ENCODE peak calls at places on chromosomes 6 and 20, in seven cellular contexts. A is PC-3, V is upper lobe of right lung, C is kidney epithelial cell, W is MCF 10A, M is BJ, D is foreskin keratinocyte. X is an unnamed sample.
A peak's percentile ranks its signal among the peaks of the same experiment; 100 is the strongest.

GRCh38 chr6:169216830-169217229 is 36.8 kb downstream of the THBS2 start:
- DNase-seq in A (no peak), V (no peak), C (no peak), W (no peak), M (no peak), D (no peak), X (no peak)

GRCh38 chr6:155301867-155302266 is 12.4 kb downstream of the TFB1M start:
- DNase-seq in A (no peak), V (no peak), C (no peak), W (no peak), M (no peak), D (no peak), X (peak; percentile 26)

GRCh38 chr6:152721956-152722355 is 24.3 kb downstream of the MYCT1 start:
- DNase-seq in A (no peak), V (no peak), C (no peak), W (no peak), M (no peak), D (no peak), X (peak; percentile 36)

GRCh38 chr6:41901882-41902519 is 6.8 kb upstream of the USP49 start:
- DNase-seq in A (peak; percentile 49), V (no peak), C (no peak), W (peak; percentile 45), M (no peak), D (no peak), X (peak; percentile 34)

GRCh38 chr20:33162753-33163152 is 5.2 kb upstream of the BPIFA2 start:
- DNase-seq in A (no peak), V (no peak), C (no peak), W (no peak), M (no peak), D (no peak), X (no peak)

GRCh38 chr6:165573671-165574070 is 89.4 kb downstream of the PDE10A start:
- DNase-seq in A (peak; percentile 67), V (no peak), C (no peak), W (peak; percentile 65), M (no peak), D (no peak), X (peak; percentile 99)

GRCh38 chr20:53707341-53708102 is 113.9 kb upstream of the ZNF217 start:
- DNase-seq in A (peak; percentile 35), V (no peak), C (no peak), W (no peak), M (peak; percentile 9), D (no peak), X (peak; percentile 46)

GRCh38 chr6:33206864-33207568 is 1.3 kb upstream of the RING1 start:
- DNase-seq in A (peak; percentile 76), V (no peak), C (no peak), W (no peak), M (no peak), D (no peak), X (peak; percentile 60)

GRCh38 chr20:60055740-60056139 is 97.5 kb downstream of the CDH26 start:
- DNase-seq in A (no peak), V (peak; percentile 81), C (no peak), W (no peak), M (no peak), D (no peak), X (peak; percentile 20)

GRCh38 chr20:37615507-37616425 is 78.1 kb upstream of the CTNNBL1 start:
- DNase-seq in A (peak; percentile 83), V (no peak), C (no peak), W (peak; percentile 54), M (no peak), D (peak; percentile 13), X (peak; percentile 46)

GRCh38 chr20:53739799-53740785 is 146.5 kb upstream of the ZNF217 start:
- DNase-seq in A (peak; percentile 68), V (no peak), C (no peak), W (no peak), M (no peak), D (peak; percentile 27), X (peak; percentile 35)

GRCh38 chr6:132683543-132683942 is 24.6 kb upstream of the TAAR1 start:
- DNase-seq in A (peak; percentile 70), V (no peak), C (peak; percentile 18), W (peak; percentile 85), M (peak; percentile 16), D (peak; percentile 81), X (peak; percentile 79)

GRCh38 chr20:24670981-24671380 is 201.6 kb downstream of the SYNDIG1 start:
- DNase-seq in A (no peak), V (peak; percentile 44), C (no peak), W (no peak), M (no peak), D (no peak), X (no peak)

GRCh38 chr20:58700121-58700780 is 7.7 kb downstream of the NPEPL1 start:
- DNase-seq in A (no peak), V (no peak), C (no peak), W (no peak), M (no peak), D (no peak), X (no peak)

GRCh38 chr6:135165031-135165430 is 16.1 kb upstream of the MYB start:
- DNase-seq in A (no peak), V (no peak), C (no peak), W (no peak), M (no peak), D (no peak), X (no peak)

GRCh38 chr20:49284818-49285217 is 7.0 kb upstream of the ZNFX1 start:
- DNase-seq in A (no peak), V (no peak), C (no peak), W (no peak), M (no peak), D (no peak), X (no peak)

GRCh38 chr20:53276143-53276542 is 304.0 kb downstream of the TSHZ2 start:
- DNase-seq in A (no peak), V (no peak), C (no peak), W (peak; percentile 1), M (no peak), D (no peak), X (no peak)

GRCh38 chr6:155327326-155328073 is 13.2 kb upstream of the TFB1M start:
- DNase-seq in A (peak; percentile 65), V (no peak), C (no peak), W (peak; percentile 47), M (no peak), D (no peak), X (peak; percentile 86)

GRCh38 chr6:13763740-13764381 is 50.5 kb downstream of the MCUR1 start:
- DNase-seq in A (no peak), V (no peak), C (no peak), W (no peak), M (no peak), D (no peak), X (no peak)

DNA sequence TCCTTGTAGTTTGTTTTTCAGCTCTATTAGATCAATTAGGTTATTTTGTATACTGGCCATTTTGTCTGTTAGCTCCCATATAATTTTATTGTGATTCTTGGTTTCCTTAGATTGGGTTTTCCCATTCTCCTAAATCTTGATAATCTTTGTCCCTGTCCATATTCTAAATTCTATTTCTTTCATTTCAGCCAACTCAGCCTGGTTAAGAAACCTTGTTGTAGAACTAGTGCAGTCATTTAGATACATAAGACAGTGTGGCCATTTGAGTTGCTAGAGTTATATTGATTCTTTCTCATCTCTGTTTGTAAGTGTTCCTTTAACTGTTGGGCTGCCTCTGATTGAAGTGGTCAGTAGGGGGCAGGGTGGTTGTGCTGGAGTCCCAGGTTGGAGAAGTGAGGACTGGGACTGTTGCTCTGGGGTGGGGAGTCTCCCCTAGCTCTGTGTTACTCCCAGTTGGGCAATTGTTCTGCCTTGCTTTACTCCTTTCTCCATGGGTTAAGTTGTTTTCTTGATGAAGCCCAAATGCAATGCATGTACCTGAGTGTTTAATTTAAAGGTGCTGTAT is 98.8 kb upstream of the NRN1 start:
- DNase-seq in A (no peak), V (no peak), C (no peak), W (peak; percentile 16), M (no peak), D (no peak), X (no peak)
- TF ChIP-seq CTCF in A (peak; percentile 34), V (peak; percentile 14), C (peak; percentile 30), W (no peak), M (no peak), D (no peak), X (no peak)

DNA sequence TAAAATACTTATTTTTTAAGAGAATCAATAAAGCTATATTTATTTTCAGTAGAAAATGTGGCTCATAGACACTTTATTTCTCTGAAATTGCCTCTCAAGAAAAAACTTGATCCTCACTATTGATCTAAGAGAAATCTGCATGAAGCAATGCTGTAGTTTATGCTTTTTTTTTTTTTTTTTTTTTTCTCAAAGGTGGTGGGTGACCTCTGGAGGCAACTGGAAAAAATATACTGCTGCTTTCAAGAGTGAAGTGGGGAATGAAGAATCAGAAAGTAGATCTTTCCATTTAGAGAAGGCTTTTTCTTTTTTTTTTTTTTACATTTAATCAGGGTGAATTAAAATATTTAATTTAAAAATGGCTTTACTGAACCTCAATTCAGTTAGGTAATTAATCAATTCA is 169.3 kb downstream of the SLC16A10 start:
- DNase-seq in A (peak; percentile 19), V (no peak), C (no peak), W (peak; percentile 20), M (no peak), D (no peak), X (no peak)
- TF ChIP-seq CTCF in A (peak; percentile 38), V (no peak), C (peak; percentile 17), W (no peak), M (no peak), D (peak; percentile 25), X (no peak)

DNA sequence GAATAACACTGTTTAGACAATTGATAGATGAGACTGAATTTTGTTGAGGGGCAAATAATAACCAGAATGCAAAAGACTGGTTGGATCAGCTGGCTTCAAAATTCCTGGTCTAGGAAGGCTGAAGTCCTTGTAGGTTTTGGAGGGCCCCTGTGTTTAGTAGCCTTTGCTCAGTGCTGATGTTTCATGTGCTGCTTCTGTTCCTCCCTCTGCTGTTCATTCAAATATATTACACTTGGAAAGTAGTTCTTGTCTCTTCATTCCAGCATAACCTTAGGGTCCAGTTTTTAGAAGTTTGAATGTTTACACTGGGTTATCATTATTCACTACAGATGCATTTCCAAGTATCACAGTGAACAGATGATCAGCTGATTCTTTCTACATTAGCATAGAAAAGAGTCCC is 72.5 kb downstream of the FLRT3 start:
- DNase-seq in A (peak; percentile 53), V (no peak), C (no peak), W (peak; percentile 26), M (no peak), D (no peak), X (peak; percentile 42)
- TF ChIP-seq CTCF in A (peak; percentile 70), V (peak; percentile 14), C (peak; percentile 30), W (peak; percentile 25), M (peak; percentile 59), D (peak; percentile 63), X (peak; percentile 11)

DNA sequence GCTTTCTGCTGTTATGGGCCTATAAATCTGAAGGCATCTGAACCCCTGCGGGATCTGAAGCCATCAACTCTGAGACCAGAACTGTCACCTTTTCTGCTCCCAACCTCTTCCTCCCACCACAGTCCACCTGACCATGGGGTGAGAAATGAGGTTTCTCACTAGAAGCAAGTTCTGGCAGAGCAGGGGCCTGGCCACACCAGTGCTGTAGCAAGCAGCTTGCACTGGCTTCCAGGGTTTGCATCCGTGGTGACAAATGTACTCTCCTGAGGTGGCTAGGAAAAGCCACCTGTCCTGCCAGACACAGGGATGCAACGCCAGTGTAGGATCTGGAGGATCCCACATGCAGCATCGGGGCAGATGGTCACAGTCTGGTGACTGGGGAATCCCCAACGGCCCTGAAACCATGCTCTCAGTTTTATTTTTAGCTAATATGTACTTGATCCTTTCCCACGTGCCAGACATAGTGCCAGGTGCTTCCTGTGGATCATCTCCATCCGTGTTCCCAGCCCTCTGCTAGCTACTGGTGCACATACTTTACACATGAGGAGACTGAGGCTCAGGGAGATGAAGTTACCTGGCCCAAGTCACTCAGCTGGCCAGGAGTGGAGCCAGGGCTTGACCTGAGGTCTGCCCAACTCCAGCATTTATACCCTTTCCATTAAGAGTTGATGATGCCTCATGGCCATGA is 122.1 kb upstream of the SPACA1 start:
- DNase-seq in A (no peak), V (no peak), C (no peak), W (no peak), M (no peak), D (no peak), X (no peak)
- TF ChIP-seq CTCF in A (no peak), V (no peak), C (no peak), W (no peak), M (no peak), D (no peak), X (no peak)

GRCh38 chr6:7991992-7992815 is 72.0 kb downstream of the BLOC1S5 start:
- DNase-seq in A (peak; percentile 60), V (no peak), C (no peak), W (peak; percentile 52), M (no peak), D (no peak), X (peak; percentile 94)
- TF ChIP-seq CTCF in A (peak; percentile 88), V (peak; percentile 45), C (peak; percentile 41), W (peak; percentile 35), M (peak; percentile 53), D (peak; percentile 60), X (peak; percentile 43)